ENCODE peak calls at places on chromosomes 7 and 10, in seven cellular contexts. One of them, this sample, is unnamed. For H3K4me1, the result is how much of the 10 kb centered on the place peaks cover.

GRCh38 chr7:71131256-71131752 is 640 bp upstream of the GALNT17 start:
- DNase-seq in fibroblast of lung: peak
- DNase-seq in tibial nerve: peak
- DNase-seq in NT2/D1: peak
- DNase-seq in cardiac muscle cell: peak
- DNase-seq in SK-N-SH: peak
- DNase-seq in MM.1S: peak
- DNase-seq in this sample: no peak

GRCh38 chr7:116802144-116802747 is 60.1 kb upstream of the CAPZA2 start:
- DNase-seq in fibroblast of lung: peak
- DNase-seq in tibial nerve: no peak
- DNase-seq in NT2/D1: no peak
- DNase-seq in cardiac muscle cell: no peak
- DNase-seq in SK-N-SH: no peak
- DNase-seq in MM.1S: no peak
- DNase-seq in this sample: no peak

GRCh38 chr10:99304027-99304856 is 24.9 kb upstream of the CNNM1 start:
- DNase-seq in fibroblast of lung: peak
- DNase-seq in tibial nerve: no peak
- DNase-seq in NT2/D1: no peak
- DNase-seq in cardiac muscle cell: peak
- DNase-seq in SK-N-SH: no peak
- DNase-seq in MM.1S: no peak
- DNase-seq in this sample: no peak

GRCh38 chr10:13587367-13587766 is 602 bp downstream of the PRPF18 start:
- DNase-seq in fibroblast of lung: no peak
- DNase-seq in tibial nerve: no peak
- DNase-seq in NT2/D1: no peak
- DNase-seq in cardiac muscle cell: no peak
- DNase-seq in SK-N-SH: peak
- DNase-seq in MM.1S: peak
- DNase-seq in this sample: no peak

GRCh38 chr7:80135306-80136104 is 874 bp downstream of the GNAI1 start:
- DNase-seq in fibroblast of lung: peak
- DNase-seq in tibial nerve: no peak
- DNase-seq in NT2/D1: peak
- DNase-seq in cardiac muscle cell: peak
- DNase-seq in SK-N-SH: no peak
- DNase-seq in MM.1S: peak
- DNase-seq in this sample: no peak

GRCh38 chr10:47277352-47278151 is 22.4 kb upstream of the GDF10 start:
- DNase-seq in fibroblast of lung: no peak
- DNase-seq in tibial nerve: no peak
- DNase-seq in NT2/D1: no peak
- DNase-seq in cardiac muscle cell: no peak
- DNase-seq in SK-N-SH: no peak
- DNase-seq in MM.1S: no peak
- DNase-seq in this sample: no peak

GRCh38 chr7:140364819-140365218 is 33.5 kb downstream of the SLC37A3 start:
- DNase-seq in fibroblast of lung: no peak
- DNase-seq in tibial nerve: no peak
- DNase-seq in NT2/D1: no peak
- DNase-seq in cardiac muscle cell: no peak
- DNase-seq in SK-N-SH: no peak
- DNase-seq in MM.1S: no peak
- DNase-seq in this sample: no peak

GRCh38 chr10:20890009-20890408 is 7.1 kb downstream of the NEBL start:
- DNase-seq in fibroblast of lung: peak
- DNase-seq in tibial nerve: no peak
- DNase-seq in NT2/D1: no peak
- DNase-seq in cardiac muscle cell: peak
- DNase-seq in SK-N-SH: no peak
- DNase-seq in MM.1S: no peak
- DNase-seq in this sample: no peak

GRCh38 chr7:42907316-42907715 is 4.6 kb downstream of the C7orf25 start:
- DNase-seq in fibroblast of lung: peak
- DNase-seq in tibial nerve: no peak
- DNase-seq in NT2/D1: no peak
- DNase-seq in cardiac muscle cell: peak
- DNase-seq in SK-N-SH: no peak
- DNase-seq in MM.1S: no peak
- DNase-seq in this sample: no peak

GRCh38 chr7:80960228-80960627 is 41.4 kb upstream of the SEMA3C start:
- DNase-seq in fibroblast of lung: peak
- DNase-seq in tibial nerve: no peak
- DNase-seq in NT2/D1: no peak
- DNase-seq in cardiac muscle cell: no peak
- DNase-seq in SK-N-SH: no peak
- DNase-seq in MM.1S: no peak
- DNase-seq in this sample: no peak

GRCh38 chr7:25553005-25553404 is 324.7 kb upstream of the NPVF start:
- DNase-seq in fibroblast of lung: no peak
- DNase-seq in tibial nerve: peak
- DNase-seq in NT2/D1: no peak
- DNase-seq in cardiac muscle cell: no peak
- DNase-seq in SK-N-SH: no peak
- DNase-seq in MM.1S: no peak
- DNase-seq in this sample: no peak

GRCh38 chr10:133023216-133023843 is 64.4 kb upstream of the ADGRA1 start:
- DNase-seq in fibroblast of lung: no peak
- DNase-seq in tibial nerve: no peak
- DNase-seq in NT2/D1: no peak
- DNase-seq in cardiac muscle cell: no peak
- DNase-seq in SK-N-SH: no peak
- DNase-seq in MM.1S: no peak
- DNase-seq in this sample: no peak

GRCh38 chr7:17696422-17696821 is 243.9 kb downstream of the SNX13 start:
- DNase-seq in fibroblast of lung: peak
- DNase-seq in tibial nerve: peak
- DNase-seq in NT2/D1: no peak
- DNase-seq in cardiac muscle cell: peak
- DNase-seq in SK-N-SH: no peak
- DNase-seq in MM.1S: no peak
- DNase-seq in this sample: peak

GRCh38 chr10:14507156-14507555 is 176.4 kb upstream of the FRMD4A start:
- DNase-seq in fibroblast of lung: no peak
- DNase-seq in tibial nerve: no peak
- DNase-seq in NT2/D1: no peak
- DNase-seq in cardiac muscle cell: no peak
- DNase-seq in SK-N-SH: no peak
- DNase-seq in MM.1S: peak
- DNase-seq in this sample: no peak

GRCh38 chr7:108246227-108246837 is 116.2 kb upstream of the LAMB4 start:
- DNase-seq in fibroblast of lung: peak
- DNase-seq in tibial nerve: no peak
- DNase-seq in NT2/D1: peak
- DNase-seq in cardiac muscle cell: peak
- DNase-seq in SK-N-SH: no peak
- DNase-seq in MM.1S: peak
- DNase-seq in this sample: peak

GRCh38 chr10:46092523-46093195 is 46.6 kb upstream of the MSMB start:
- DNase-seq in fibroblast of lung: no peak
- DNase-seq in tibial nerve: no peak
- DNase-seq in NT2/D1: no peak
- DNase-seq in cardiac muscle cell: no peak
- DNase-seq in SK-N-SH: no peak
- DNase-seq in MM.1S: peak
- DNase-seq in this sample: peak

GRCh38 chr10:68105820-68106219 is 3.5 kb upstream of the MYPN start:
- DNase-seq in fibroblast of lung: peak
- DNase-seq in tibial nerve: no peak
- DNase-seq in NT2/D1: no peak
- DNase-seq in cardiac muscle cell: peak
- DNase-seq in SK-N-SH: no peak
- DNase-seq in MM.1S: no peak
- DNase-seq in this sample: no peak

GRCh38 chr7:15751191-15751701 is 64.8 kb upstream of the MEOX2 start:
- DNase-seq in fibroblast of lung: peak
- DNase-seq in tibial nerve: no peak
- DNase-seq in NT2/D1: no peak
- DNase-seq in cardiac muscle cell: no peak
- DNase-seq in SK-N-SH: no peak
- DNase-seq in MM.1S: no peak
- DNase-seq in this sample: no peak

GRCh38 chr10:62582804-62583208 is 208.6 kb downstream of the ZNF365 start:
- DNase-seq in fibroblast of lung: peak
- DNase-seq in tibial nerve: peak
- DNase-seq in NT2/D1: no peak
- DNase-seq in cardiac muscle cell: peak
- DNase-seq in SK-N-SH: no peak
- DNase-seq in MM.1S: no peak
- DNase-seq in this sample: peak

GRCh38 chr7:149147730-149148653 is 739 bp downstream of the ZNF398 start:
- DNase-seq in fibroblast of lung: peak
- DNase-seq in tibial nerve: peak
- DNase-seq in NT2/D1: no peak
- DNase-seq in cardiac muscle cell: peak
- DNase-seq in SK-N-SH: peak
- DNase-seq in MM.1S: peak
- DNase-seq in this sample: no peak

GRCh38 chr7:33721895-33722294 is 183.4 kb upstream of the BMPER start:
- DNase-seq in fibroblast of lung: no peak
- DNase-seq in tibial nerve: no peak
- DNase-seq in NT2/D1: no peak
- DNase-seq in cardiac muscle cell: no peak
- DNase-seq in SK-N-SH: no peak
- DNase-seq in MM.1S: no peak
- DNase-seq in this sample: no peak

GRCh38 chr10:119518176-119518575 is 24.3 kb downstream of the RGS10 start:
- DNase-seq in fibroblast of lung: no peak
- DNase-seq in tibial nerve: no peak
- DNase-seq in NT2/D1: no peak
- DNase-seq in cardiac muscle cell: no peak
- DNase-seq in SK-N-SH: no peak
- DNase-seq in MM.1S: no peak
- DNase-seq in this sample: no peak
- H3K4me1 ChIP-seq in fibroblast of lung: under half
- H3K4me1 ChIP-seq in tibial nerve: under half
- H3K4me1 ChIP-seq in NT2/D1: under half
- H3K4me1 ChIP-seq in cardiac muscle cell: under half
- H3K4me1 ChIP-seq in SK-N-SH: under half
- H3K4me1 ChIP-seq in MM.1S: under half
- H3K4me1 ChIP-seq in this sample: under half

DNA sequence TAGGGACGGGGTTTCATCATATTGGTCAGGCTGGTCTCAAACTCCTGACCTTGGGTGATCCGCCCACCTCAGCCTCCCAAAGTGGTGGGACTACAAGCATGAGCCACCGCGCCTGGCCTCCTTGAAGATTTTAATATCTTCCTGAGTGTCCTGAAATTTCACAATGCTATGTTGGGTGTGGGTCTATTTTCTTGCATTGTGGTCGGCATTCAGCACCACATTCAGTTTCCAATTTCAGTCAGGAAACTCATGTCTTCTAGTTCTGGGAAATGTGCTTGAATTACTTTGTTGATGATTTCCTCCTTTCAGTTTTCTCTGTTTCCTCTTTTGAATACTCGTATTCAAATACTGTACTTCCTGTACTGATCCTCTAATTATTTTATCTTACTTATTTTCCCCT is 49.3 kb upstream of the IL6 start:
- DNase-seq in fibroblast of lung: no peak
- DNase-seq in tibial nerve: no peak
- DNase-seq in NT2/D1: no peak
- DNase-seq in cardiac muscle cell: no peak
- DNase-seq in SK-N-SH: no peak
- DNase-seq in MM.1S: peak
- DNase-seq in this sample: no peak
- H3K4me3 ChIP-seq in fibroblast of lung: no peak
- H3K4me3 ChIP-seq in tibial nerve: no peak
- H3K4me3 ChIP-seq in NT2/D1: no peak
- H3K4me3 ChIP-seq in cardiac muscle cell: no peak
- H3K4me3 ChIP-seq in SK-N-SH: no peak
- H3K4me3 ChIP-seq in MM.1S: no peak
- H3K4me3 ChIP-seq in this sample: no peak

GRCh38 chr7:1735262-1735661 is 65.2 kb downstream of the ELFN1 start:
- DNase-seq in fibroblast of lung: no peak
- DNase-seq in tibial nerve: no peak
- DNase-seq in NT2/D1: no peak
- DNase-seq in cardiac muscle cell: no peak
- DNase-seq in SK-N-SH: no peak
- DNase-seq in MM.1S: no peak
- DNase-seq in this sample: no peak
- H3K4me1 ChIP-seq in fibroblast of lung: under half
- H3K4me1 ChIP-seq in tibial nerve: under half
- H3K4me1 ChIP-seq in NT2/D1: under half
- H3K4me1 ChIP-seq in cardiac muscle cell: under half
- H3K4me1 ChIP-seq in SK-N-SH: under half
- H3K4me1 ChIP-seq in MM.1S: under half
- H3K4me1 ChIP-seq in this sample: under half

GRCh38 chr10:18359839-18360238 is 219.6 kb downstream of the CACNB2 start:
- DNase-seq in fibroblast of lung: no peak
- DNase-seq in tibial nerve: no peak
- DNase-seq in NT2/D1: no peak
- DNase-seq in cardiac muscle cell: no peak
- DNase-seq in SK-N-SH: no peak
- DNase-seq in MM.1S: no peak
- DNase-seq in this sample: no peak
- H3K4me3 ChIP-seq in fibroblast of lung: no peak
- H3K4me3 ChIP-seq in tibial nerve: no peak
- H3K4me3 ChIP-seq in NT2/D1: no peak
- H3K4me3 ChIP-seq in cardiac muscle cell: no peak
- H3K4me3 ChIP-seq in SK-N-SH: no peak
- H3K4me3 ChIP-seq in MM.1S: no peak
- H3K4me3 ChIP-seq in this sample: no peak